ENCODE peak calls at places on chromosomes 11 and 22, in five cellular contexts. R is CD8-positive, alpha-beta memory T cell; V is neural progenitor cell; S is CD4-positive, CD25-positive, alpha-beta regulatory T cell; N is fibroblast of lung. I is an unnamed sample.

GRCh38 chr11:9001736-9002135 is 2.1 kb downstream of the NRIP3 start:
- DNase-seq in V (no peak), S (peak; percentile 48), N (peak; percentile 68), R (no peak), I (no peak)

GRCh38 chr22:17700778-17701177 is 62.2 kb downstream of the BCL2L13 start:
- DNase-seq in S (no peak), N (no peak), V (no peak), R (no peak), I (no peak)

GRCh38 chr11:15266999-15267398 is 152.3 kb downstream of the INSC start:
- DNase-seq in R (no peak), S (no peak), N (no peak), V (no peak), I (no peak)

GRCh38 chr11:33329705-33330329 is 72.6 kb downstream of the HIPK3 start:
- DNase-seq in S (peak; percentile 77), V (peak; percentile 44), R (peak; percentile 60), N (peak; percentile 81), I (peak; percentile 56)

GRCh38 chr22:34975721-34976120 is 90.2 kb upstream of the ISX start:
- DNase-seq in R (no peak), N (no peak), V (peak; percentile 33), S (no peak), I (no peak)

GRCh38 chr11:73223998-73224730 is 6.1 kb downstream of the P2RY2 start:
- DNase-seq in R (no peak), S (no peak), V (no peak), N (no peak), I (no peak)

GRCh38 chr22:46063861-46064235 is 86.5 kb upstream of the PPARA start:
- DNase-seq in R (peak; percentile 8), N (no peak), V (no peak), S (no peak), I (no peak)

GRCh38 chr11:117979481-117980211 is 6.5 kb upstream of the IL10RA start:
- DNase-seq in S (peak; percentile 64), R (no peak), N (no peak), V (no peak), I (no peak)

GRCh38 chr11:36532908-36533601 is 23.0 kb upstream of the TRAF6 start:
- DNase-seq in N (no peak), S (no peak), V (no peak), R (no peak), I (no peak)

GRCh38 chr11:76609736-76610370 is 60.7 kb downstream of the LRRC32 start:
- DNase-seq in V (no peak), R (no peak), S (no peak), N (no peak), I (no peak)

GRCh38 chr22:49948573-49948957 is 12.0 kb upstream of the PIM3 start:
- DNase-seq in R (no peak), S (no peak), V (no peak), N (no peak), I (no peak)

GRCh38 chr11:120317689-120318195 is 7.4 kb upstream of the TLCD5 start:
- DNase-seq in R (no peak), S (no peak), N (no peak), V (no peak), I (no peak)

DNA sequence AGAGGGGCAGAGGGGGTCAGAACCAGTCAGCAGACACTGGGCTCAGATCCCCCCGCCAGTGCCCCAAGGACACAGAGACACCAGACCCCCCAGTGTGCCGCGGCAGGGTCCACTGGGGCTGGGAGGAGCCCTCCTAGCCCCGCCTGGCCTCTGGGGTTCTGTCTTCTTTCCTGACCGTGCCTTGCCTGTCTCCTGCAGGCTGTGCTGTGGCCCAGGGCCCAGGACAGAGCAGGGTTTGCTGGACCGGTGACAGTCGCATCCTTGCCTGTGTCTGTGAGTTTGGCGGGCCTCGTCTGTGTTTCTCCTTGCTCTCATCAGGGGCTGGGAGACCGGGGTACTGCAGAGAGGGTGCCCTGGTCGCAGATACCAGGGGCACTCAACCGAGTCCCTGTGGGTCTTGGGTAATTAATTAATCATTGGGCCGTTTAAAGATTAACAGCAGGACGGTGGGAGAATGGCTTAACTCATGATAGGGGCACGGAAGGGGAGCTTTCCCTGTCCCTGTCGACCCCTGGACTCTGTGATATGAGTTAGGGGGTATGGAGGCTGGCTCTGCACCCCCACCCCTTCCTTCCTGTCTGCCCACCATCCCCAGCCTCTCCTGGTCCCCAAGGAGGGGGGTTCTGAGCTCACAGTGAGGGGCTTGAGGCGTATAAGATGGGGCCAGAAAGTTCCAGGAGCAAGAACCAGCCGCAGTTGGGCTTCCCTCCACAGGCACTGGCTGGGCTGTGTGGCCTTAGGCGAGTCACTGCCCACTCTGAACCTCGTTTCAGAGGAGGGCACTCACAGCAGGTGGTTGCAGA is 29.8 kb downstream of the RPL3 start:
- DNase-seq in N (no peak), S (no peak), R (no peak), V (no peak), I (no peak)
- H3K27ac ChIP-seq in N (no peak overlapping the region), S (no peak overlapping the region), R (no peak overlapping the region), V (no peak overlapping the region), I (no peak overlapping the region)

GRCh38 chr22:19713650-19714319 is 518 bp upstream of the SEPTIN5 start:
- DNase-seq in R (no peak), V (peak; percentile 73), S (no peak), N (no peak), I (no peak)
- H3K4me3 ChIP-seq in R (no peak overlapping the region), V (peak overlapping the region; percentile 71), S (no peak overlapping the region), N (no peak overlapping the region), I (no peak overlapping the region)

GRCh38 chr11:132049205-132049604 is 678.8 kb downstream of the NTM start:
- DNase-seq in R (no peak), V (no peak), N (no peak), S (no peak), I (no peak)

GRCh38 chr11:132050577-132051180 is 680.3 kb downstream of the NTM start:
- DNase-seq in V (no peak), R (no peak), S (no peak), N (no peak), I (no peak)

GRCh38 chr11:132051704-132052103 is 681.3 kb downstream of the NTM start:
- DNase-seq in S (no peak), N (no peak), V (no peak), R (no peak), I (no peak)

GRCh38 chr11:132048040-132048439 is 677.6 kb downstream of the NTM start:
- DNase-seq in N (no peak), R (no peak), V (no peak), S (no peak), I (no peak)

GRCh38 chr11:132050081-132050480 is 679.7 kb downstream of the NTM start:
- DNase-seq in N (no peak), S (no peak), V (no peak), R (no peak), I (no peak)
- H3K4me1 ChIP-seq in N (peaks cover 5% of the 10 kb centered on the region), S (no peaks in the 10 kb centered on the region), V (peaks cover 37% of the 10 kb centered on the region), R (no peaks in the 10 kb centered on the region), I (no peaks in the 10 kb centered on the region)

GRCh38 chr11:134202661-134203060 is 21.1 kb downstream of the NCAPD3 start:
- DNase-seq in N (no peak), R (no peak), V (no peak), S (no peak), I (no peak)
- H3K27ac ChIP-seq in N (no peak overlapping the region), R (no peak overlapping the region), V (no peak overlapping the region), S (no peak overlapping the region), I (no peak overlapping the region)

GRCh38 chr22:43441751-43442150 is 29.9 kb downstream of the MPPED1 start:
- DNase-seq in N (no peak), V (no peak), S (no peak), R (no peak), I (no peak)

GRCh38 chr22:43441216-43441615 is 29.4 kb downstream of the MPPED1 start:
- DNase-seq in V (no peak), N (no peak), S (no peak), R (no peak), I (no peak)

GRCh38 chr22:43440103-43440387 is 28.2 kb downstream of the MPPED1 start:
- DNase-seq in R (no peak), N (no peak), S (no peak), V (no peak), I (no peak)

GRCh38 chr22:43439368-43440102 is 27.7 kb downstream of the MPPED1 start:
- DNase-seq in N (no peak), S (no peak), R (no peak), V (no peak), I (no peak)

DNA sequence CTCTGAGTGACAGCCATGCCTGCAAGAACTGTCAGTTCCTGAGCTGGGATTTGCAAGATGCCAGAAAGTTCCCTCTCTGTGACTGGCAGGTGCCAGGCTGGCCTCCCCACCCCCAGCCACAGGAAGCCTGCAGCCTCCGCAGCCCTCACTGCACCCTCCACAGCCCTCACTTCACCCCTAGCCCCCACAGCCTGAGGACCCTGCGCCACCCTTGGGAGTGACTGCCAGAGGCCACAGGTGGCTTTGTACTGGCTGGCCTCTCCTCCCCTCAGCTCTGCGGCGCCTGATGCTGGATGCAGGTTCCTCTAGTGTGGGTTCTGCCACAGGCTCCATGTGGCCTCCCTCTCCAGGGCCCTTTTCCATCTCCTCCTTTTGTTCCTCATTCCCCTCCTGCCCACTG is 28.7 kb downstream of the MPPED1 start:
- DNase-seq in V (no peak), R (no peak), N (no peak), S (no peak), I (no peak)
- H3K4me3 ChIP-seq in V (no peak overlapping the region), R (no peak overlapping the region), N (no peak overlapping the region), S (no peak overlapping the region), I (no peak overlapping the region)

GRCh38 chr11:10587995-10588394 is 19.5 kb upstream of the LYVE1 start:
- DNase-seq in R (no peak), N (no peak), S (no peak), V (no peak), I (no peak)
- H3K4me1 ChIP-seq in R (no peaks in the 10 kb centered on the region), N (peaks cover 13% of the 10 kb centered on the region), S (no peaks in the 10 kb centered on the region), V (peaks cover 15% of the 10 kb centered on the region), I (no peaks in the 10 kb centered on the region)

DNA sequence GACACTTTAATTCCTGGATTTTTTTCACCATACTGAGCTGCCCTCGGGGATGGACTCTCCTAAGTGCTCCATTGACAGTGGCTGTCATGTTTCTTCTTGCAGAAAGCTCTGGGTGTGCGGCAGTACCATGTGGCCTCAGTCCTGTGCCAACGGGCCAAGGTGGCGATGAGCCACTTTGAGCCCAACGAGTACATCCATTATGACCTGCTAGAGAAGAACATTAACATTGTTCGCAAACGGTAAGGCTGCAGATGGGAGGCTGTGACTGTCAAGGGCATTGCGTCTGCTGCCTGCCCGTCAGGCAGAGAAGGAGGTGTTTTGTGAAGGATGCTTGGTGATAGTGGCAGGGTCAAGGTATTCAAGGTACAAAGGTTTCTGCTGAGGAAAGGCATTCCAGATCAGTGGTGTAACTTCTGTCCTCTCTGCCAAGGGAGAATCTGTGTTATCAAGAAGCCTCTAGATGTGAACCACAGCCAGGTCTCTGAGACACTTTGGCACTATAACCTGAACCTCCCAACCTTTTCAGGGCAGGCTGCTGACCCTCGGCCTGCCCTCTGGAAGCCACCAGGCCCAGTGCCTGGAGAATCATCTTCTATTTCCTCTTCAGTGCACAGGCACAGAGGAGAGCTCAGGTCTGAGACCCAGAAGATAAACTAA is 30.8 kb downstream of the ACO2 start:
- DNase-seq in V (no peak), S (no peak), N (no peak), R (no peak), I (no peak)
- H3K27ac ChIP-seq in V (no peak overlapping the region), S (no peak overlapping the region), N (no peak overlapping the region), R (no peak overlapping the region), I (no peak overlapping the region)